ENCODE peak calls at places on chromosomes 4 and X, in ten cellular contexts. One of them, this sample, is unnamed.

GRCh38 chrX:115264009-115264408 is 25.5 kb upstream of the LUZP4 start:
- DNase-seq in thoracic aorta: no peak
- DNase-seq in BJ: no peak
- DNase-seq in breast epithelium: no peak
- DNase-seq in astrocyte of the spinal cord: no peak
- DNase-seq in heart left ventricle: no peak
- DNase-seq in fibroblast of lung: no peak
- DNase-seq in foreskin fibroblast: no peak
- DNase-seq in left lung: no peak
- DNase-seq in fibroblast of mammary gland: no peak
- DNase-seq in this sample: no peak

GRCh38 chr4:25367004-25367621 is 9.9 kb upstream of the ANAPC4 start:
- DNase-seq in thoracic aorta: no peak
- DNase-seq in BJ: no peak
- DNase-seq in breast epithelium: no peak
- DNase-seq in astrocyte of the spinal cord: peak
- DNase-seq in heart left ventricle: no peak
- DNase-seq in fibroblast of lung: peak
- DNase-seq in foreskin fibroblast: peak
- DNase-seq in left lung: no peak
- DNase-seq in fibroblast of mammary gland: peak
- DNase-seq in this sample: no peak

GRCh38 chrX:1536712-1537030 is 314 bp downstream of the P2RY8 start:
- DNase-seq in thoracic aorta: no peak
- DNase-seq in BJ: no peak
- DNase-seq in breast epithelium: no peak
- DNase-seq in astrocyte of the spinal cord: no peak
- DNase-seq in heart left ventricle: no peak
- DNase-seq in fibroblast of lung: no peak
- DNase-seq in foreskin fibroblast: no peak
- DNase-seq in left lung: no peak
- DNase-seq in fibroblast of mammary gland: no peak
- DNase-seq in this sample: no peak

GRCh38 chrX:53009032-53009431 is 39.6 kb upstream of the GPR173 start:
- DNase-seq in thoracic aorta: no peak
- DNase-seq in BJ: no peak
- DNase-seq in breast epithelium: no peak
- DNase-seq in astrocyte of the spinal cord: no peak
- DNase-seq in heart left ventricle: no peak
- DNase-seq in fibroblast of lung: no peak
- DNase-seq in foreskin fibroblast: no peak
- DNase-seq in left lung: no peak
- DNase-seq in fibroblast of mammary gland: no peak
- DNase-seq in this sample: no peak

GRCh38 chrX:119541188-119541587 is 24.0 kb downstream of the STEEP1 start:
- DNase-seq in thoracic aorta: no peak
- DNase-seq in BJ: peak
- DNase-seq in breast epithelium: no peak
- DNase-seq in astrocyte of the spinal cord: peak
- DNase-seq in heart left ventricle: no peak
- DNase-seq in fibroblast of lung: peak
- DNase-seq in foreskin fibroblast: peak
- DNase-seq in left lung: no peak
- DNase-seq in fibroblast of mammary gland: peak
- DNase-seq in this sample: peak

GRCh38 chr4:56330691-56331090 is 56.6 kb downstream of the AASDH start:
- DNase-seq in thoracic aorta: no peak
- DNase-seq in BJ: no peak
- DNase-seq in breast epithelium: no peak
- DNase-seq in astrocyte of the spinal cord: peak
- DNase-seq in heart left ventricle: no peak
- DNase-seq in fibroblast of lung: peak
- DNase-seq in foreskin fibroblast: peak
- DNase-seq in left lung: no peak
- DNase-seq in fibroblast of mammary gland: no peak
- DNase-seq in this sample: no peak

GRCh38 chr4:15717647-15718416 is 15.0 kb downstream of the BST1 start:
- DNase-seq in thoracic aorta: no peak
- DNase-seq in BJ: no peak
- DNase-seq in breast epithelium: no peak
- DNase-seq in astrocyte of the spinal cord: peak
- DNase-seq in heart left ventricle: no peak
- DNase-seq in fibroblast of lung: no peak
- DNase-seq in foreskin fibroblast: no peak
- DNase-seq in left lung: no peak
- DNase-seq in fibroblast of mammary gland: no peak
- DNase-seq in this sample: no peak

GRCh38 chr4:173536808-173537429 is 6.9 kb upstream of the HAND2 start:
- DNase-seq in thoracic aorta: no peak
- DNase-seq in BJ: no peak
- DNase-seq in breast epithelium: no peak
- DNase-seq in astrocyte of the spinal cord: no peak
- DNase-seq in heart left ventricle: peak
- DNase-seq in fibroblast of lung: no peak
- DNase-seq in foreskin fibroblast: no peak
- DNase-seq in left lung: no peak
- DNase-seq in fibroblast of mammary gland: no peak
- DNase-seq in this sample: no peak

GRCh38 chrX:152993933-152994332 is at the start of gene PNMA5:
- DNase-seq in thoracic aorta: no peak
- DNase-seq in BJ: no peak
- DNase-seq in breast epithelium: no peak
- DNase-seq in astrocyte of the spinal cord: no peak
- DNase-seq in heart left ventricle: no peak
- DNase-seq in fibroblast of lung: no peak
- DNase-seq in foreskin fibroblast: no peak
- DNase-seq in left lung: no peak
- DNase-seq in fibroblast of mammary gland: no peak
- DNase-seq in this sample: no peak

GRCh38 chr4:84565951-84566350 is 17.0 kb upstream of the CDS1 start:
- DNase-seq in thoracic aorta: no peak
- DNase-seq in BJ: no peak
- DNase-seq in breast epithelium: no peak
- DNase-seq in astrocyte of the spinal cord: no peak
- DNase-seq in heart left ventricle: no peak
- DNase-seq in fibroblast of lung: no peak
- DNase-seq in foreskin fibroblast: no peak
- DNase-seq in left lung: no peak
- DNase-seq in fibroblast of mammary gland: no peak
- DNase-seq in this sample: no peak

GRCh38 chr4:87128006-87128705 is 92.3 kb downstream of the KLHL8 start:
- DNase-seq in thoracic aorta: no peak
- DNase-seq in BJ: no peak
- DNase-seq in breast epithelium: no peak
- DNase-seq in astrocyte of the spinal cord: no peak
- DNase-seq in heart left ventricle: no peak
- DNase-seq in fibroblast of lung: peak
- DNase-seq in foreskin fibroblast: no peak
- DNase-seq in left lung: no peak
- DNase-seq in fibroblast of mammary gland: no peak
- DNase-seq in this sample: no peak

GRCh38 chr4:68062501-68062900 is 67.2 kb downstream of the TMPRSS11F start:
- DNase-seq in thoracic aorta: no peak
- DNase-seq in BJ: no peak
- DNase-seq in breast epithelium: no peak
- DNase-seq in astrocyte of the spinal cord: no peak
- DNase-seq in heart left ventricle: no peak
- DNase-seq in fibroblast of lung: no peak
- DNase-seq in foreskin fibroblast: no peak
- DNase-seq in left lung: no peak
- DNase-seq in fibroblast of mammary gland: no peak
- DNase-seq in this sample: no peak

GRCh38 chrX:38639730-38640129 is 78.4 kb downstream of the TSPAN7 start:
- DNase-seq in thoracic aorta: no peak
- DNase-seq in BJ: no peak
- DNase-seq in breast epithelium: no peak
- DNase-seq in astrocyte of the spinal cord: no peak
- DNase-seq in heart left ventricle: no peak
- DNase-seq in fibroblast of lung: no peak
- DNase-seq in foreskin fibroblast: no peak
- DNase-seq in left lung: no peak
- DNase-seq in fibroblast of mammary gland: no peak
- DNase-seq in this sample: no peak

GRCh38 chr4:111475001-111475400 is 670.3 kb upstream of the FAM241A start:
- DNase-seq in thoracic aorta: no peak
- DNase-seq in BJ: no peak
- DNase-seq in breast epithelium: no peak
- DNase-seq in astrocyte of the spinal cord: peak
- DNase-seq in heart left ventricle: peak
- DNase-seq in fibroblast of lung: peak
- DNase-seq in foreskin fibroblast: peak
- DNase-seq in left lung: no peak
- DNase-seq in fibroblast of mammary gland: peak
- DNase-seq in this sample: no peak

GRCh38 chr4:108731001-108731400 is 31.9 kb downstream of the ETNPPL start:
- DNase-seq in thoracic aorta: no peak
- DNase-seq in BJ: no peak
- DNase-seq in breast epithelium: no peak
- DNase-seq in astrocyte of the spinal cord: no peak
- DNase-seq in heart left ventricle: no peak
- DNase-seq in fibroblast of lung: no peak
- DNase-seq in foreskin fibroblast: no peak
- DNase-seq in left lung: no peak
- DNase-seq in fibroblast of mammary gland: no peak
- DNase-seq in this sample: no peak

GRCh38 chrX:113512700-113513395 is 672.2 kb upstream of the AMOT start:
- DNase-seq in thoracic aorta: no peak
- DNase-seq in BJ: no peak
- DNase-seq in breast epithelium: no peak
- DNase-seq in astrocyte of the spinal cord: peak
- DNase-seq in heart left ventricle: no peak
- DNase-seq in fibroblast of lung: peak
- DNase-seq in foreskin fibroblast: peak
- DNase-seq in left lung: no peak
- DNase-seq in fibroblast of mammary gland: peak
- DNase-seq in this sample: peak

DNA sequence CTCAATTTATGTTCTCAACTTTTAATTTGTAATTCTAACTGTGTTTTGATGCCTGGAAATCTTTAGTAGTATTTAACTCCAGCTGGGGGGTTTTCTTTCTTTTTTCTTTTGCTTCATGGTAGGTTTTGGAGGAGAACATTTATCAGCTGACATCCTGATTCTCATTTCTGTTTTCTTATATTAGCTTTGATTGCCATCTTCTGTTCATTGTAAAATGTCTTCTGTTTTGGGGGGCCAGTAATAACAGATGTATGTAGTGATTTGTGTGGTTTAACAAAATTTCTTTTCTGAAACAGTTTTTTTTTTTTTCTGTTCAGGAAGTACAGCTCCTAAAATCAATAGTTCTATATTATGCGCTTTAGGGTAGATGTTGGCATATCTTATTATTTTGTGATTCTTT is 182.2 kb downstream of the GABRB1 start:
- DNase-seq in thoracic aorta: no peak
- DNase-seq in BJ: no peak
- DNase-seq in breast epithelium: no peak
- DNase-seq in astrocyte of the spinal cord: no peak
- DNase-seq in heart left ventricle: no peak
- DNase-seq in fibroblast of lung: peak
- DNase-seq in foreskin fibroblast: no peak
- DNase-seq in left lung: no peak
- DNase-seq in fibroblast of mammary gland: no peak
- DNase-seq in this sample: no peak
- TF ChIP-seq CTCF in thoracic aorta: no peak
- TF ChIP-seq CTCF in BJ: no peak
- TF ChIP-seq CTCF in breast epithelium: no peak
- TF ChIP-seq CTCF in astrocyte of the spinal cord: no peak
- TF ChIP-seq CTCF in heart left ventricle: no peak
- TF ChIP-seq CTCF in fibroblast of lung: no peak
- TF ChIP-seq CTCF in foreskin fibroblast: no peak
- TF ChIP-seq CTCF in left lung: no peak
- TF ChIP-seq CTCF in fibroblast of mammary gland: no peak
- TF ChIP-seq CTCF in this sample: no peak

DNA sequence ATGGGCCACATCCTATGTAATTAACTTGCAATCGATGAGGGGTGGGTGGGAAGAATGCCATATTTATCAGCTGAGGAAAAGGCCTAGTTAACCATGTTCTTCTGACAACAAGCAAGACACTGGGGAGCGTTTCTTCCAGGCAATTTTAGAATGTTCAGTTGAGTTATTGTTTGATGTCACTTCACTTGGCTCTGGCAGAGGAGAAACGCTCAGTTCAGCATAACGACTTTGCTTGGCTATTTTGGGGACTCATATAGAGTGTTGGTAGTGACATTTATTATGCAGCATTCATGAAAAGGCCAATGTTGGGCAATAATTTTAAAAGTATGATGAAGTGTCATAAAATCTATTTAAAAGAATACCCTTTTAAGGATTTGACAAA is 650 bp downstream of the SYNPO2 start:
- DNase-seq in thoracic aorta: no peak
- DNase-seq in BJ: no peak
- DNase-seq in breast epithelium: no peak
- DNase-seq in astrocyte of the spinal cord: no peak
- DNase-seq in heart left ventricle: no peak
- DNase-seq in fibroblast of lung: no peak
- DNase-seq in foreskin fibroblast: peak
- DNase-seq in left lung: no peak
- DNase-seq in fibroblast of mammary gland: no peak
- DNase-seq in this sample: no peak
- H3K4me3 ChIP-seq in thoracic aorta: peak
- H3K4me3 ChIP-seq in BJ: peak
- H3K4me3 ChIP-seq in breast epithelium: peak
- H3K4me3 ChIP-seq in astrocyte of the spinal cord: peak
- H3K4me3 ChIP-seq in heart left ventricle: peak
- H3K4me3 ChIP-seq in fibroblast of lung: peak
- H3K4me3 ChIP-seq in foreskin fibroblast: peak
- H3K4me3 ChIP-seq in left lung: peak
- H3K4me3 ChIP-seq in fibroblast of mammary gland: peak
- H3K4me3 ChIP-seq in this sample: peak

GRCh38 chr4:39178706-39179105 is 3.6 kb upstream of the WDR19 start:
- DNase-seq in thoracic aorta: no peak
- DNase-seq in BJ: no peak
- DNase-seq in breast epithelium: no peak
- DNase-seq in astrocyte of the spinal cord: no peak
- DNase-seq in heart left ventricle: no peak
- DNase-seq in fibroblast of lung: no peak
- DNase-seq in foreskin fibroblast: no peak
- DNase-seq in left lung: no peak
- DNase-seq in fibroblast of mammary gland: no peak
- DNase-seq in this sample: no peak
- TF ChIP-seq CTCF in thoracic aorta: no peak
- TF ChIP-seq CTCF in BJ: no peak
- TF ChIP-seq CTCF in breast epithelium: no peak
- TF ChIP-seq CTCF in astrocyte of the spinal cord: no peak
- TF ChIP-seq CTCF in heart left ventricle: no peak
- TF ChIP-seq CTCF in fibroblast of lung: no peak
- TF ChIP-seq CTCF in foreskin fibroblast: no peak
- TF ChIP-seq CTCF in left lung: no peak
- TF ChIP-seq CTCF in fibroblast of mammary gland: no peak
- TF ChIP-seq CTCF in this sample: no peak

DNA sequence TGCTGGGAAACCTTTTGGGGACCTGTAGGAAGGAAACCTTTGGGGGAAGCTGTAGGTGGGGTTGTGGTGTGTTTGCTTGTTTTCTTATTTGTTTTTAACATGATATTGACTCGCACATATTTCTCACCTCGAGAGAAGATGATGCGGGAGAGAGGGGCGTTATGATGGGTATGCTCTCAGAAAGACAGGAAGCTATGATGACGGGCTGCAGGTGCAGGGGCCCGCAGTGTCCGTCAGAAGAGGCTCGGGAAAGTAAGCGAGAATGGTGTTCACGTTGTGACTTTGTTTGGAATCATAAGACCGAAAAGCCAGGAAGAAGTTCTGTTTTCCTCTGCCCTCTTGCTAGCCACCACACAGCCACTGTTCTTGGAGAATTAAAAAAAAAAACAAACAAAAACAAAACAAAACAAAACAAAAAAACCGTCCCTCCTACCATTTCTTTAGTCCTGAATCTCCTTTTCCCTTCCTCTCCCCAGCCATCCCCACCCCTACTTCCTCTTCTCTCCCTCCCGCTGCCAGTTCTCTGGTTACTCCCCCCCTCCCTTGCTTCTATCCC is 369 bp upstream of the BMP3 start:
- DNase-seq in thoracic aorta: no peak
- DNase-seq in BJ: no peak
- DNase-seq in breast epithelium: no peak
- DNase-seq in astrocyte of the spinal cord: no peak
- DNase-seq in heart left ventricle: no peak
- DNase-seq in fibroblast of lung: no peak
- DNase-seq in foreskin fibroblast: no peak
- DNase-seq in left lung: no peak
- DNase-seq in fibroblast of mammary gland: no peak
- DNase-seq in this sample: no peak
- H3K4me3 ChIP-seq in thoracic aorta: peak
- H3K4me3 ChIP-seq in BJ: peak
- H3K4me3 ChIP-seq in breast epithelium: peak
- H3K4me3 ChIP-seq in astrocyte of the spinal cord: peak
- H3K4me3 ChIP-seq in heart left ventricle: no peak
- H3K4me3 ChIP-seq in fibroblast of lung: peak
- H3K4me3 ChIP-seq in foreskin fibroblast: peak
- H3K4me3 ChIP-seq in left lung: peak
- H3K4me3 ChIP-seq in fibroblast of mammary gland: no peak
- H3K4me3 ChIP-seq in this sample: peak